ENCODE peak calls at places on chromosomes 11 and 22, in five cellular contexts. S, T, E, N and V are unnamed samples.

GRCh38 chr11:134244593-134244992 is 8.6 kb downstream of the THYN1 start:
- DNase-seq in E (no peak), S (no peak), N (no peak), T (no peak), V (no peak)

GRCh38 chr11:67240575-67241389 is 25.5 kb upstream of the GRK2 start:
- DNase-seq in S (no peak), E (peak), N (no peak), T (peak), V (peak)

GRCh38 chr11:33211588-33211987 is 45.6 kb upstream of the HIPK3 start:
- DNase-seq in S (no peak), T (no peak), N (no peak), E (no peak), V (no peak)

GRCh38 chr11:117296881-117297280 is 5.7 kb downstream of the BACE1-AS start:
- DNase-seq in E (no peak), T (no peak), N (no peak), S (no peak), V (no peak)

GRCh38 chr11:5580577-5580976 is at the start of gene OR52B6:
- DNase-seq in S (no peak), N (no peak), T (no peak), E (no peak), V (no peak)

GRCh38 chr22:49398646-49399045 is 429.0 kb downstream of the BRD1 start:
- DNase-seq in E (no peak), T (no peak), S (no peak), N (no peak), V (no peak)

GRCh38 chr11:62427630-62428233 is 8.9 kb downstream of the SCGB1A1 start:
- DNase-seq in E (no peak), S (no peak), T (no peak), N (no peak), V (no peak)

GRCh38 chr11:64560139-64560771 is 30.8 kb upstream of the SLC22A12 start:
- DNase-seq in N (no peak), S (no peak), E (no peak), T (no peak), V (peak)

GRCh38 chr11:4979021-4979420 is 15.6 kb upstream of the OR51L1 start:
- DNase-seq in T (no peak), N (no peak), E (no peak), S (no peak), V (no peak)

GRCh38 chr11:130110325-130111108 is 40.8 kb downstream of the APLP2 start:
- DNase-seq in N (no peak), T (no peak), S (no peak), E (no peak), V (no peak)

GRCh38 chr11:125481531-125481930 is 14.5 kb downstream of the FEZ1 start:
- DNase-seq in S (no peak), E (no peak), N (no peak), T (no peak), V (no peak)

GRCh38 chr11:1071571-1072115 is 3.0 kb upstream of the MUC2 start:
- DNase-seq in N (no peak), T (peak), E (no peak), S (no peak), V (no peak)

GRCh38 chr22:20602589-20603164 is 95.3 kb downstream of the MED15 start:
- DNase-seq in T (no peak), N (no peak), S (no peak), E (no peak), V (no peak)

GRCh38 chr11:112997829-112998228 is 36.6 kb downstream of the NCAM1 start:
- DNase-seq in T (no peak), E (no peak), N (no peak), S (no peak), V (no peak)

GRCh38 chr11:2746401-2747230 is 46.8 kb upstream of the KCNQ1OT1 start:
- DNase-seq in E (peak), N (no peak), T (no peak), S (no peak), V (peak)

GRCh38 chr11:116166788-116167465 is 605.9 kb downstream of the BUD13 start:
- DNase-seq in S (peak), T (no peak), N (no peak), E (no peak), V (no peak)

GRCh38 chr11:6705905-6706535 is 22.9 kb upstream of the MRPL17 start:
- DNase-seq in T (peak), N (no peak), E (peak), S (no peak), V (no peak)

GRCh38 chr22:45998638-45999378 is 21.8 kb upstream of the WNT7B start:
- DNase-seq in N (no peak), S (no peak), T (no peak), E (no peak), V (peak)
- H3K4me3 ChIP-seq in N (no peak), S (no peak), T (no peak), E (no peak), V (no peak)

GRCh38 chr11:123430736-123431356 is 777 bp downstream of the GRAMD1B start:
- DNase-seq in E (peak), T (peak), N (no peak), S (no peak), V (peak)

GRCh38 chr11:123429336-123429735 is 733 bp upstream of the GRAMD1B start:
- DNase-seq in E (no peak), N (no peak), S (no peak), T (no peak), V (no peak)

GRCh38 chr11:123429851-123430735 is at the start of gene GRAMD1B:
- DNase-seq in S (no peak), E (no peak), T (peak), N (no peak), V (peak)

GRCh38 chr11:123434262-123434661 is 4.2 kb downstream of the GRAMD1B start:
- DNase-seq in N (peak), E (no peak), S (no peak), T (no peak), V (no peak)

GRCh38 chr11:123431619-123432018 is 1.6 kb downstream of the GRAMD1B start:
- DNase-seq in N (no peak), S (no peak), T (no peak), E (no peak), V (no peak)
- H3K27ac ChIP-seq in N (no peak), S (no peak), T (no peak), E (no peak), V (no peak)

DNA sequence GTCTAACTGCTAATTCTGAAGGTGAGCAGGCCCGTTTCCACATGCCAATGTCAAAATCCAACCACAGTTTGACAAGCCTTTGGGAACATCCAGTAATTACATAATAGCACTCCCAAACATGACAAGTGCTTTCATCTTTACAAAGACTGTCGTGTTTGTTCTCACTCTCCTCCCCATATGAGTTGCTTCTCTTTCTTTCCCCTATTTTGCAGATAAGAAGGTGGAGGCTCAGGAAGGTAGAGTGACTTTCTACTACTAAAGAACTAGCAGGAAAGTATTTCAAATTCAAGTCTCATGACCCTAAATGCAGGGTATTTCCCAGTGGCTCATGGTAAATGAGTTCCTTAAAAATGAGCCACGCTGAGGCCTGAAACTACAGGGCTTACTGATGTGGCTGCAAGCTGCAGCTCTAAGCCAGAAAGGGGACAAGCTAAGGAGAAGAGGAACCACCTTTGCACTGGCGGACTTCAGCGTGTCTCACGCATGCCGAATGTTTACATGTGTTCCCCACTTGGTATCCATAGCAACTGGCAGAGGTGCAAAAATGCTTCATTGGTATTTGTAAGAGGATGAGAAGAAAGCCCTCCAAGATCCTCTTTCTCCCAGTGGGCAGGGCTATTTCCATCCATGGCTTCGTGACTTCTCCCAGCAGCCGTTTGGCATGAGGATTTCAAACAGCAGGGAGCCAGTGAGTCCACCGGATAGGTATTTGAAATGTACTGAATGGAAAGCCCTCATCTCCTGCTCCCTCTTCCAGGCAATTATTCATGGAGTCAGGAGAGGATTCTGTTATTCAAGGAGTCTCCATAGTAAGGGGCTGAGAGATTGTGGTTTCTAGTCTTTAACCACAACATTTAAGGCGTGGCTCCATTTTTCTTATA is 55.5 kb upstream of the CD44 start:
- DNase-seq in N (peak), T (peak), S (peak), E (peak), V (peak)
- TF ChIP-seq POLR2A in N (no peak), T (no peak), S (no peak), E (no peak), V (no peak)

GRCh38 chr11:76610871-76611475 is 59.6 kb downstream of the LRRC32 start:
- DNase-seq in E (no peak), S (no peak), T (peak), N (no peak), V (no peak)
- H3K4me3 ChIP-seq in E (no peak), S (no peak), T (no peak), N (no peak), V (no peak)

DNA sequence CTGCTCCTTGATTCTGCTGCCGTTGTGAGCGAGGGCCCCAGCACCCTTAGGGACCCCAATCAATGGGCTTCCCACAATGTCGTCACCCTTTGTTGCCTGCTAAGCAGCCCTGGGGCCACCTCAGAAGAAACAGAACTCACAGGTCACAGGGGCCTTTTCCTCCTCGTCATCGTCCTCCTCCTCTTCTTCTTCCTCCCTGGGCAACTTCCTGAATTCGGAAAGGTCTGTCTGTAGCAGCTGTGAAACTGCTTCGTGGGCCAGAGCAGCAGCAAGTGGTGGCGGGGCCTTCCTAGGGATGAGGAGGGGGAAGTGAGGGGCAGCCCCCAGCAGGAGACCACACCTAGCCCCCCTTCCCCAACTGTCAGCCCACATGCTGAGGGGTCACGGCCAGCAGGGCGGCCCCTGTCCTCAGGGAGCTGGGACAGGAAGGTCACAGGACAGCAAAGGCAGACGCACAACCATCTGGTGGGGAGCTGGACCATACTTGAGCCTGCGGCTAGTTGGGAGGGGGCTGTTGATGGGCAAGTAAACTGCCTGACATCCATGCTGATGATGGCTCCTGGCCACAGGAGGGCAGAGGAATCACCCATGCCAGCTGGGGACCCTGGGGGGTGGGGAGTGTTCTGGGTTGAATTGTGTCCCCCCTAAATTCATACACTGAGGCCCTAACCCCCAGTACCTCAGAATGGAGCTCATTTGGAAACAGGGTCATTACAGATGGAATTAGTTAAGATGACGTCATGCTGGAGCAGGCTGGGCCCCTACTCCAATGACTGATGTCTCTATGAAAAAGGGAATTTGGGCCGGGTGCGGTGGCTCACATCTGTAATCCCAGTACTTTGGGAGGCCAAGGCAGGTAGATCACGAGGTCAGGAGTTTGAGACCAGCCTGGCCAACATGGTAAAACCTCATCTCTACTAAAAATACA is 13.0 kb downstream of the PPM1F start:
- DNase-seq in E (no peak), N (no peak), T (no peak), S (no peak), V (no peak)
- H3K27ac ChIP-seq in E (peak), N (no peak), T (no peak), S (peak), V (peak)

GRCh38 chr22:36362819-36363377 is 24.9 kb downstream of the MYH9 start:
- DNase-seq in E (no peak), N (no peak), T (no peak), S (no peak), V (no peak)

GRCh38 chr22:36365020-36365411 is 22.8 kb downstream of the MYH9 start:
- DNase-seq in T (peak), S (no peak), N (peak), E (peak), V (no peak)

GRCh38 chr22:36366291-36366708 is 21.5 kb downstream of the MYH9 start:
- DNase-seq in N (no peak), T (no peak), S (no peak), E (no peak), V (no peak)

GRCh38 chr22:36363378-36363931 is 24.3 kb downstream of the MYH9 start:
- DNase-seq in S (no peak), N (no peak), E (no peak), T (no peak), V (no peak)

GRCh38 chr22:36364255-36365019 is 23.3 kb downstream of the MYH9 start:
- DNase-seq in E (no peak), T (no peak), N (no peak), S (no peak), V (no peak)
- TF ChIP-seq POLR2A in E (no peak), T (no peak), N (no peak), S (no peak), V (no peak)

GRCh38 chr11:19714093-19714386 is 1.4 kb downstream of the NAV2 start:
- DNase-seq in T (no peak), E (no peak), S (no peak), N (no peak), V (no peak)
- H3K4me3 ChIP-seq in T (peak), E (peak), S (peak), N (no peak), V (peak)

DNA sequence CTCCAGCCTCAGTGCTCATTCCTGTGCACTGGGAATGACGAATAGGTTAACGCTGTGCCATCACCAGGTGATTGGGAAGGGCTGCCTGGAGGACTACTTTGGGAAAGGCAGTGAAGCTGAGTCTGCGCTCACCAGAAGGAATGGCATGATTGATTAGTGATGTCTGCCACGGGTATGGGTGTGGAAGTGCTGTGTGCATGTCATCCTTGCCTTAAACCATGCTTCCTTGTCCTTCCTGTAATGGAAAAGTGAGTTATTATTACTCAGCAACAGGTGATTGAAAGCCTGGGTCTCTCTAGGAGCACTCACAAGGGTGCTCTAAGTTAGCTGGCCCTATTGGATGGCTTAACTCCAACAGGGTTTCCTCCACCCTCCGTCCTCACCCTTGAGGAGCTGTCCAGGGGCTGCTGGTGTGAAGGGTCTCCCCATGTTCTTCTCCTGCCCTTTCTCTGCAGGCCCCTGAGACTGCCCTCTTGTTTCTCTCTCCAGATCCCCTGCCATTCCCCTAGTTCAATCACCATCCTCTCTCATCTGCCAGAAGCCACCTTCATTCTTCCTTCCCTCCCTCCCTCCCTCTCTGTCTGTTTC is 121.9 kb upstream of the NECTIN1 start:
- DNase-seq in T (no peak), S (no peak), E (no peak), N (no peak), V (no peak)
- H3K27ac ChIP-seq in T (no peak), S (no peak), E (no peak), N (no peak), V (no peak)

GRCh38 chr11:36289226-36289852 is at the start of gene COMMD9:
- DNase-seq in E (peak), S (peak), N (peak), T (peak), V (peak)
- TF ChIP-seq POLR2A in E (no peak), S (no peak), N (no peak), T (peak), V (peak)